ENCODE peak calls at places on chromosome 9, in ten cellular contexts. L is adrenal gland, R is suprapubic skin, E is glutamatergic neuron, O is SK-N-SH, Z is foreskin fibroblast, I is retinal pigment epithelial cell, U is AG10803, Q is left ventricle myocardium inferior, G is kidney. D is an unnamed sample.

GRCh38 chr9:132914924-132915323 is 29.5 kb downstream of the TSC1 start:
- DNase-seq in L (no peak), R (no peak), E (no peak), O (no peak), Z (no peak), I (no peak), U (no peak), Q (no peak), G (no peak), D (no peak)

GRCh38 chr9:112689341-112689740 is 28.6 kb downstream of the INIP start:
- DNase-seq in L (no peak), R (no peak), E (no peak), O (no peak), Z (no peak), I (no peak), U (no peak), Q (no peak), G (no peak), D (no peak)

GRCh38 chr9:32431940-32432555 is 47.6 kb downstream of the ACO1 start:
- DNase-seq in L (peak), R (no peak), E (peak), O (peak), Z (peak), I (no peak), U (peak), Q (peak), G (no peak), D (peak)

GRCh38 chr9:8261737-8262136 is 462.2 kb upstream of the DMAC1 start:
- DNase-seq in L (no peak), R (no peak), E (no peak), O (no peak), Z (no peak), I (no peak), U (no peak), Q (no peak), G (no peak), D (no peak)

GRCh38 chr9:129322022-129322621 is 144.1 kb upstream of the IER5L start:
- DNase-seq in L (no peak), R (peak), E (no peak), O (no peak), Z (no peak), I (no peak), U (no peak), Q (no peak), G (peak), D (no peak)

GRCh38 chr9:72791436-72791835 is 161.4 kb downstream of the ALDH1A1 start:
- DNase-seq in L (no peak), R (no peak), E (no peak), O (no peak), Z (no peak), I (no peak), U (no peak), Q (no peak), G (no peak), D (no peak)

GRCh38 chr9:85527331-85528015 is 214.3 kb downstream of the AGTPBP1 start:
- DNase-seq in L (no peak), R (no peak), E (no peak), O (no peak), Z (no peak), I (no peak), U (no peak), Q (no peak), G (no peak), D (no peak)

GRCh38 chr9:38228331-38229122 is 159.5 kb upstream of the SHB start:
- DNase-seq in L (no peak), R (no peak), E (no peak), O (peak), Z (no peak), I (no peak), U (no peak), Q (no peak), G (no peak), D (no peak)

GRCh38 chr9:70479880-70480291 is 65.4 kb upstream of the KLF9 start:
- DNase-seq in L (no peak), R (no peak), E (no peak), O (peak), Z (peak), I (no peak), U (peak), Q (no peak), G (no peak), D (no peak)

GRCh38 chr9:2635922-2636321 is 14.3 kb downstream of the VLDLR start:
- DNase-seq in L (no peak), R (no peak), E (no peak), O (no peak), Z (no peak), I (no peak), U (no peak), Q (no peak), G (no peak), D (no peak)

GRCh38 chr9:2263665-2264064 is 248.5 kb downstream of the SMARCA2 start:
- DNase-seq in L (no peak), R (no peak), E (no peak), O (no peak), Z (no peak), I (no peak), U (no peak), Q (no peak), G (no peak), D (no peak)

GRCh38 chr9:17134396-17134842 is 421 bp upstream of the CNTLN start:
- DNase-seq in L (no peak), R (no peak), E (no peak), O (no peak), Z (peak), I (peak), U (peak), Q (no peak), G (no peak), D (no peak)

GRCh38 chr9:32970554-32970953 is 30.9 kb downstream of the APTX start:
- DNase-seq in L (no peak), R (no peak), E (no peak), O (no peak), Z (no peak), I (no peak), U (no peak), Q (no peak), G (no peak), D (no peak)

GRCh38 chr9:31519011-31519410 is 865.4 kb upstream of the ACO1 start:
- DNase-seq in L (no peak), R (no peak), E (peak), O (no peak), Z (no peak), I (no peak), U (no peak), Q (no peak), G (no peak), D (no peak)

GRCh38 chr9:103804077-103804735 is 289.9 kb upstream of the SMC2 start:
- DNase-seq in L (no peak), R (no peak), E (no peak), O (no peak), Z (no peak), I (no peak), U (no peak), Q (no peak), G (no peak), D (no peak)

GRCh38 chr9:129617167-129617566 is 3.7 kb downstream of the C9orf50 start:
- DNase-seq in L (peak), R (no peak), E (no peak), O (no peak), Z (peak), I (no peak), U (peak), Q (no peak), G (peak), D (no peak)

GRCh38 chr9:133956520-133957076 is 35.5 kb downstream of the VAV2 start:
- DNase-seq in L (peak), R (no peak), E (peak), O (peak), Z (peak), I (no peak), U (peak), Q (no peak), G (peak), D (peak)

GRCh38 chr9:20658677-20659473 is 25.2 kb upstream of the FOCAD start:
- DNase-seq in L (no peak), R (no peak), E (peak), O (no peak), Z (peak), I (no peak), U (no peak), Q (no peak), G (no peak), D (peak)

GRCh38 chr9:124694394-124695279 is 76.5 kb downstream of the NR6A1 start:
- DNase-seq in L (no peak), R (no peak), E (no peak), O (no peak), Z (no peak), I (no peak), U (no peak), Q (no peak), G (no peak), D (no peak)

GRCh38 chr9:136119259-136120118 is 814 bp upstream of the TMEM250 start:
- DNase-seq in L (peak), R (no peak), E (no peak), O (peak), Z (peak), I (no peak), U (peak), Q (no peak), G (no peak), D (peak)

GRCh38 chr9:78932849-78933627 is 636.1 kb downstream of the PSAT1 start:
- DNase-seq in L (no peak), R (no peak), E (no peak), O (no peak), Z (peak), I (peak), U (peak), Q (no peak), G (no peak), D (no peak)

GRCh38 chr9:112554516-112554915 is 67.9 kb downstream of the KIAA1958 start:
- DNase-seq in L (no peak), R (no peak), E (no peak), O (no peak), Z (peak), I (peak), U (peak), Q (no peak), G (no peak), D (no peak)

GRCh38 chr9:14213504-14213903 is 100.4 kb downstream of the NFIB start:
- DNase-seq in L (no peak), R (no peak), E (no peak), O (no peak), Z (no peak), I (no peak), U (no peak), Q (no peak), G (no peak), D (no peak)

GRCh38 chr9:125241863-125242739 is 958 bp upstream of the HSPA5 start:
- DNase-seq in L (peak), R (peak), E (peak), O (peak), Z (peak), I (no peak), U (peak), Q (peak), G (peak), D (no peak)

GRCh38 chr9:114804504-114804903 is 1.3 kb downstream of the TNFSF15 start:
- DNase-seq in L (peak), R (no peak), E (no peak), O (no peak), Z (peak), I (no peak), U (peak), Q (no peak), G (peak), D (no peak)

GRCh38 chr9:34072868-34073590 is 24.3 kb upstream of the UBAP2 start:
- DNase-seq in L (peak), R (no peak), E (peak), O (no peak), Z (peak), I (peak), U (peak), Q (no peak), G (peak), D (no peak)

GRCh38 chr9:108530141-108530540 is 325.6 kb downstream of the ACTL7B start:
- DNase-seq in L (no peak), R (no peak), E (no peak), O (no peak), Z (no peak), I (no peak), U (no peak), Q (no peak), G (no peak), D (no peak)

GRCh38 chr9:71944754-71945409 is 33.4 kb downstream of the C9orf85 start:
- DNase-seq in L (no peak), R (no peak), E (no peak), O (no peak), Z (no peak), I (no peak), U (no peak), Q (no peak), G (no peak), D (no peak)

GRCh38 chr9:31854187-31854586 is 530.3 kb upstream of the ACO1 start:
- DNase-seq in L (no peak), R (no peak), E (no peak), O (no peak), Z (no peak), I (no peak), U (no peak), Q (no peak), G (no peak), D (no peak)

GRCh38 chr9:126894052-126894603 is 20.5 kb upstream of the RALGPS1 start:
- DNase-seq in L (no peak), R (no peak), E (no peak), O (no peak), Z (no peak), I (no peak), U (no peak), Q (no peak), G (no peak), D (no peak)

GRCh38 chr9:126891676-126892075 is 22.9 kb upstream of the RALGPS1 start:
- DNase-seq in L (no peak), R (no peak), E (no peak), O (no peak), Z (no peak), I (no peak), U (no peak), Q (no peak), G (no peak), D (no peak)

GRCh38 chr9:126893079-126893478 is 21.5 kb upstream of the RALGPS1 start:
- DNase-seq in L (no peak), R (no peak), E (no peak), O (no peak), Z (no peak), I (no peak), U (no peak), Q (no peak), G (no peak), D (no peak)
- TF ChIP-seq CTCF in L (peak), R (no peak), E (no peak), O (peak), Z (no peak), I (peak), U (peak), Q (peak), G (peak), D (peak)

DNA sequence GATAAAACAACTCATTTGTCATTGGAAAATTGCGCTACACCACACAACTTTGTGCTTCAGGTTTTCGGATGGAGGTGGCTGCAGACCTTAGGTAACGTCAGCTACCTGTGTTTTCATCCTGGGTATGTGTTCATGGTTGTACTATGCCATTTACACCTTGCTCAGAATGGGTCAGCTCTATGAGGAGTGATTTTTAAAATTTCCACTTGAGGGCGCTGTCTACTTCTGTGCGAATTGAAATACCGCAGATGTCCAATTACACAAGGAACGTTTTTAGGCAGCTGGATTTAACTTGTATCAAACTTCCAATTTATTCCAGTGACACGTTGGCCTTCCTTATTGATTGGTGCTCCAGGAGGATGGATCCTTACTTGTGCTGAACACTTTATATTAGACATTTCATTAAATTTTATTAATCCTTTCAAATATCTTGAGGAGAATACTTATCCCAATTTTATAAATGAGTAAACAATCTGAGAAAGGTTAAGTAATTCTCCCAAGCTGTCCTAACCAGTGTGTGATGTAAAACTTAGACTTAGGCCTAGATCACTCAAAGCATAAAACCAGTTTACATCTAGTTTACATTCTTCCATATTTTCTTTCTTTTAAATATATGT is 23.4 kb downstream of the DMRTA1 start:
- DNase-seq in L (no peak), R (no peak), E (peak), O (peak), Z (no peak), I (no peak), U (peak), Q (no peak), G (no peak), D (peak)
- TF ChIP-seq CTCF in L (peak), R (no peak), E (peak), O (peak), Z (peak), I (peak), U (peak), Q (peak), G (peak), D (peak)

DNA sequence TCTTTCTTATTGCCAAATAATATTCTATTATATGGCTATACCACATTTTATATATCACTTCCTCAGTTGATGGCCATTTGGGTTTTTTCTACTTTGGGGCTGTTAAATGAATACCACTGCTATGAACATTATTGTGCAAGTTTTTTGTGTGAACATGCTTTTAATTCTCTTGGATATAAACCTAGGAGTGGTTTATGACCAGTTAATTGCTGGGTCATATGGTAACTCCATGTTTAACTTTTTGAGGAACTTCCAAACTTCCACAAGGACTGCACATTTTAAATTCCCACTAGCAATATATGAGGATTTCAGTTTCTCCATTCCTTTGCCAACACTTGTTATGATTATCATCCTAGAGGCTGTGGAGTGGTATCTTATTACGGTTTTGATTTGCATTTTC is 37.9 kb downstream of the MRRF start:
- DNase-seq in L (no peak), R (no peak), E (no peak), O (no peak), Z (peak), I (no peak), U (no peak), Q (no peak), G (no peak), D (no peak)
- TF ChIP-seq CTCF in L (no peak), R (no peak), E (no peak), O (no peak), Z (no peak), I (no peak), U (no peak), Q (no peak), G (no peak), D (no peak)

DNA sequence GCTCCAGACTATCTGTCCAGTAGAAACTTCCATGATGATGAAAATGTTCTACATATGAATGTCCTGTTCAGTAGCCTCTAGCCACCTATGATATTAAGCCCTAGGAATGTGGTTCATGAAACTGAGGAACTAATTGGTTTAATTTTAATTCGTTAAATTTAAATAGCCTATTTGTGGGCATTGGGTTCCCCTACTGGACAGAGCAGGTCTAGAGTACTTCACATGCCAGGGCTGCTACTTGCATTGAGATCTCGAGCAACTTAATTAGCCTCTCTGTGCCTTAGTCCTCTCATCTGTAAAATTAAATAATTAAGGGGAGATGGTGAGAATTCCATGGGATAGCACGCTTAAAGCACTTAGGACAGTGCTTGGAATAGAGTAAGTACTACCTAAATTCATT is 160.0 kb downstream of the PAPPA start:
- DNase-seq in L (no peak), R (no peak), E (no peak), O (no peak), Z (peak), I (no peak), U (no peak), Q (no peak), G (no peak), D (no peak)
- TF ChIP-seq CTCF in L (no peak), R (no peak), E (no peak), O (peak), Z (no peak), I (peak), U (peak), Q (no peak), G (peak), D (no peak)

GRCh38 chr9:35657327-35658143 is at the start of gene RMRP:
- DNase-seq in L (peak), R (peak), E (peak), O (peak), Z (peak), I (peak), U (peak), Q (peak), G (peak), D (peak)

GRCh38 chr9:35658144-35658893 is at the start of gene CCDC107:
- DNase-seq in L (peak), R (peak), E (peak), O (peak), Z (peak), I (no peak), U (peak), Q (peak), G (peak), D (peak)

GRCh38 chr9:35656841-35657326 is 935 bp downstream of the RMRP start:
- DNase-seq in L (no peak), R (no peak), E (no peak), O (no peak), Z (no peak), I (no peak), U (no peak), Q (no peak), G (peak), D (no peak)

GRCh38 chr9:35659340-35659739 is 1.2 kb downstream of the CCDC107 start:
- DNase-seq in L (no peak), R (no peak), E (no peak), O (no peak), Z (peak), I (no peak), U (peak), Q (no peak), G (peak), D (no peak)

DNA sequence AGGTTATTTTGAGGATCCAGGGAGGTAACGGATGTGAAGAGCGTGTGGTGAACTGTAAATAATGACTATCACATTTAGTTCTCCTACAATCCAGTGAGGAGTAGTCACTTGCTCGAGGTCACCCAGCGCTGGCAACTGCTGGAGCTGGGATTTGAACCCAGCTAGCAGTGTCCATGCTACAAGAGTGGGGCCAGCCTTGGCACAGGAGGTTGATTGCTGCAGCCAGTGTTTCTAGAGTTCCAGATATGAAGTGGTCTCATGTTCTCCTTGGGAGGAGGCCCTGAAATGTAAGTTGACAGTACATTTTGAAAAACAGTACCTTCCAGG is 765 bp downstream of the CCDC107 start:
- DNase-seq in L (no peak), R (no peak), E (no peak), O (no peak), Z (peak), I (no peak), U (peak), Q (peak), G (peak), D (no peak)
- TF ChIP-seq CTCF in L (no peak), R (no peak), E (no peak), O (no peak), Z (no peak), I (no peak), U (no peak), Q (no peak), G (no peak), D (no peak)

GRCh38 chr9:98625728-98626127 is 83.0 kb downstream of the GABBR2 start:
- DNase-seq in L (no peak), R (no peak), E (no peak), O (no peak), Z (no peak), I (no peak), U (no peak), Q (no peak), G (no peak), D (no peak)
- TF ChIP-seq CTCF in L (no peak), R (no peak), E (no peak), O (no peak), Z (no peak), I (no peak), U (no peak), Q (no peak), G (no peak), D (no peak)

GRCh38 chr9:91179237-91180138 is 182.2 kb downstream of the AUH start:
- DNase-seq in L (no peak), R (peak), E (no peak), O (no peak), Z (peak), I (no peak), U (peak), Q (no peak), G (no peak), D (no peak)

GRCh38 chr9:91176426-91176825 is 185.3 kb downstream of the AUH start:
- DNase-seq in L (no peak), R (peak), E (no peak), O (no peak), Z (no peak), I (no peak), U (no peak), Q (no peak), G (no peak), D (no peak)

GRCh38 chr9:91178281-91179236 is 183.2 kb downstream of the AUH start:
- DNase-seq in L (no peak), R (peak), E (no peak), O (no peak), Z (no peak), I (no peak), U (no peak), Q (no peak), G (no peak), D (no peak)

GRCh38 chr9:91177081-91177480 is 184.6 kb downstream of the AUH start:
- DNase-seq in L (no peak), R (no peak), E (no peak), O (no peak), Z (peak), I (no peak), U (no peak), Q (no peak), G (no peak), D (no peak)

GRCh38 chr9:91177661-91178280 is 183.9 kb downstream of the AUH start:
- DNase-seq in L (no peak), R (peak), E (no peak), O (no peak), Z (peak), I (no peak), U (peak), Q (no peak), G (no peak), D (no peak)
- TF ChIP-seq CTCF in L (no peak), R (no peak), E (no peak), O (no peak), Z (no peak), I (no peak), U (no peak), Q (no peak), G (no peak), D (no peak)